ENCODE peak calls at places on chromosomes 13 and 19, in four cellular contexts. C is glomerular endothelial cell; T is stimulated activated CD8-positive, alpha-beta memory T cell treated with anti-CD3 and anti-CD28 coated beads, Interleukin-4, amount 100 ng/mL, for 24 hours; Z is 8988T. U is an unnamed sample.

GRCh38 chr13:39490136-39490535 is 112.9 kb downstream of the LHFPL6 start:
- DNase-seq in C (no peak), T (no peak), Z (no peak), U (no peak)

GRCh38 chr19:47582320-47582909 is 9.5 kb upstream of the ZNF541 start:
- DNase-seq in C (no peak), T (no peak), Z (no peak), U (no peak)

GRCh38 chr19:16514383-16515019 is 18.3 kb downstream of the C19orf44 start:
- DNase-seq in C (no peak), T (no peak), Z (no peak), U (no peak)

GRCh38 chr13:99015606-99016520 is 38.0 kb upstream of the DOCK9 start:
- DNase-seq in C (no peak), T (no peak), Z (no peak), U (no peak)

GRCh38 chr19:34128558-34129250 is 43.6 kb upstream of the LSM14A start:
- DNase-seq in C (no peak), T (no peak), Z (no peak), U (no peak)

GRCh38 chr13:83221256-83221655 is 661.0 kb downstream of the SLITRK1 start:
- DNase-seq in C (no peak), T (no peak), Z (no peak), U (no peak)

GRCh38 chr19:43692364-43692763 is 22.4 kb upstream of the PLAUR start:
- DNase-seq in C (no peak), T (no peak), Z (no peak), U (no peak)

GRCh38 chr19:21317821-21318220 is 11.4 kb downstream of the ZNF708 start:
- DNase-seq in C (no peak), T (no peak), Z (no peak), U (no peak)

GRCh38 chr13:103926118-103926517 is 859.9 kb upstream of the SLC10A2 start:
- DNase-seq in C (no peak), T (no peak), Z (no peak), U (no peak)

U was measured in activated T-cell treated with anti-CD3 and anti-CD28 coated beads for 48 hours.